ENCODE peak calls at places on chromosomes 1 and 21, in seven cellular contexts. Q, P, N, C, G, Z and L are unnamed samples.

GRCh38 chr1:198088360-198089071 is 68.3 kb upstream of the NEK7 start:
- DNase-seq in Q (peak; percentile 76), P (peak; percentile 65), N (no peak), C (peak; percentile 29), G (no peak), Z (no peak), L (peak; percentile 85)

GRCh38 chr1:101108123-101108522 is 82.5 kb upstream of the DPH5 start:
- DNase-seq in Q (no peak), P (no peak), N (no peak), C (no peak), G (no peak), Z (no peak), L (no peak)

GRCh38 chr1:234707641-234708040 is 97.7 kb upstream of the IRF2BP2 start:
- DNase-seq in Q (peak; percentile 41), P (no peak), N (no peak), C (no peak), G (no peak), Z (no peak), L (peak; percentile 66)

GRCh38 chr21:37412603-37413360 is 46.2 kb downstream of the DYRK1A start:
- DNase-seq in Q (peak; percentile 30), P (no peak), N (no peak), C (no peak), G (no peak), Z (no peak), L (peak; percentile 65)

GRCh38 chr1:245863566-245864184 is 643.4 kb downstream of the SMYD3 start:
- DNase-seq in Q (no peak), P (no peak), N (no peak), C (no peak), G (no peak), Z (no peak), L (no peak)

GRCh38 chr1:3063379-3064295 is 5.4 kb upstream of the PRDM16 start:
- DNase-seq in Q (no peak), P (peak; percentile 48), N (no peak), C (no peak), G (no peak), Z (no peak), L (no peak)

GRCh38 chr21:37281993-37282392 is 14.9 kb upstream of the VPS26C start:
- DNase-seq in Q (no peak), P (peak; percentile 52), N (no peak), C (no peak), G (no peak), Z (no peak), L (no peak)

GRCh38 chr1:53367503-53368313 is 39.8 kb upstream of the LRP8 start:
- DNase-seq in Q (no peak), P (no peak), N (no peak), C (no peak), G (no peak), Z (no peak), L (no peak)

GRCh38 chr1:88983791-88984552 is 8.5 kb downstream of the KYAT3 start:
- DNase-seq in Q (peak; percentile 63), P (peak; percentile 82), N (no peak), C (peak; percentile 49), G (no peak), Z (no peak), L (peak; percentile 72)

GRCh38 chr1:15064217-15064929 is 89.2 kb upstream of the TMEM51 start:
- DNase-seq in Q (no peak), P (no peak), N (no peak), C (no peak), G (no peak), Z (no peak), L (no peak)

GRCh38 chr1:1236176-1236763 is 4.2 kb downstream of the B3GALT6 start:
- DNase-seq in Q (no peak), P (no peak), N (no peak), C (no peak), G (no peak), Z (no peak), L (no peak)

GRCh38 chr1:47537966-47538365 is 100.1 kb downstream of the FOXD2 start:
- DNase-seq in Q (no peak), P (no peak), N (no peak), C (no peak), G (no peak), Z (no peak), L (no peak)
- H3K4me3 ChIP-seq in Q (no peak overlapping the region), P (no peak overlapping the region), N (no peak overlapping the region), C (no peak overlapping the region), G (no peak overlapping the region), Z (no peak overlapping the region), L (no peak overlapping the region)

DNA sequence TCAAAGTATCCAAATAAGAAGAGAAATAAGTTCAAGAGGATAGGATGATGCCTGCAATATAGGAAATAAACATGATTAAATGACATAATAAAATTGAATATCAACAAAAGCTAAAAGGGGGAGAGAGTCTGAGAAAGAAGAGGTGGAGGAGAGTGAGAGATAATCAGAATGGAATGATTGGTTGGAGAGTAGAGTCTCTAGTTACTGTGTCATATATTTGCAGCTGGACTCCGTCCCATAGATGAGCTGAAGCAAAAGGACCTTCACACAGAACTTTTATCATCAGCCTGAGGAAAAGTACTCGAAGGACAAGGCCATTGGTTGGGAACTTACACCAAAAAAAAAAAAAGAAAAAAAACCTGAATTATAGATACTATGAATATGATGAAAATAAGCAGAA is 22.8 kb upstream of the S100A2 start:
- DNase-seq in Q (no peak), P (no peak), N (no peak), C (no peak), G (no peak), Z (no peak), L (no peak)
- TF ChIP-seq CTCF in Q (no peak), P (no peak), N (no peak), C (no peak), G (no peak), Z (no peak), L (no peak)

DNA sequence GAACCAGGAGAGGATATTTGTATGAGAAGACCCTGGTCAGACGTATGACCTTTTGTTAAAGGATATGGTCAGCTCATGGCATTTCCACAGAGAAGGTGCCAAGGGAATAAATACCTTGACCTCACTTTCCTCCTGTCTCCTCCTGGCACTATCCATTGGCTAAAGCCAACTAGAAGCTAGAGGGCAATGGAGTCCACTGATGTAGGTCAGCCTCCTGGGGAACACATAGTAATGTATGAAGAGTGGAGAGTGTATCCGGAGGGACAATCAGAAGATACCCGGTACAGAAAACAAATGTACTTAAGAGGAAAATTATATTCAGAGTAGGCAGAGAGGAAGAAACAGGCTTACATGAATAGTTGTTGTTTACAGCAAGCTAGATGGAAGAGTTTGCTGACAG is 698 bp upstream of the NTMT2 start:
- DNase-seq in Q (no peak), P (no peak), N (no peak), C (no peak), G (no peak), Z (no peak), L (no peak)
- H3K4me3 ChIP-seq in Q (no peak overlapping the region), P (no peak overlapping the region), N (no peak overlapping the region), C (no peak overlapping the region), G (no peak overlapping the region), Z (no peak overlapping the region), L (no peak overlapping the region)

GRCh38 chr1:193058529-193059281 is 455 bp downstream of the UCHL5 start:
- DNase-seq in Q (peak; percentile 52), P (peak; percentile 58), N (peak; percentile 23), C (peak; percentile 42), G (no peak), Z (peak; percentile 18), L (peak; percentile 48)

GRCh38 chr1:193062698-193063463 is 3.5 kb downstream of the RO60 start:
- DNase-seq in Q (no peak), P (no peak), N (no peak), C (no peak), G (no peak), Z (no peak), L (no peak)

GRCh38 chr1:193054169-193054675 is 4.9 kb downstream of the UCHL5 start:
- DNase-seq in Q (no peak), P (no peak), N (no peak), C (no peak), G (no peak), Z (no peak), L (no peak)

GRCh38 chr1:193060938-193061337 is 1.5 kb downstream of the RO60 start:
- DNase-seq in Q (peak; percentile 7), P (no peak), N (no peak), C (no peak), G (no peak), Z (no peak), L (peak; percentile 26)

DNA sequence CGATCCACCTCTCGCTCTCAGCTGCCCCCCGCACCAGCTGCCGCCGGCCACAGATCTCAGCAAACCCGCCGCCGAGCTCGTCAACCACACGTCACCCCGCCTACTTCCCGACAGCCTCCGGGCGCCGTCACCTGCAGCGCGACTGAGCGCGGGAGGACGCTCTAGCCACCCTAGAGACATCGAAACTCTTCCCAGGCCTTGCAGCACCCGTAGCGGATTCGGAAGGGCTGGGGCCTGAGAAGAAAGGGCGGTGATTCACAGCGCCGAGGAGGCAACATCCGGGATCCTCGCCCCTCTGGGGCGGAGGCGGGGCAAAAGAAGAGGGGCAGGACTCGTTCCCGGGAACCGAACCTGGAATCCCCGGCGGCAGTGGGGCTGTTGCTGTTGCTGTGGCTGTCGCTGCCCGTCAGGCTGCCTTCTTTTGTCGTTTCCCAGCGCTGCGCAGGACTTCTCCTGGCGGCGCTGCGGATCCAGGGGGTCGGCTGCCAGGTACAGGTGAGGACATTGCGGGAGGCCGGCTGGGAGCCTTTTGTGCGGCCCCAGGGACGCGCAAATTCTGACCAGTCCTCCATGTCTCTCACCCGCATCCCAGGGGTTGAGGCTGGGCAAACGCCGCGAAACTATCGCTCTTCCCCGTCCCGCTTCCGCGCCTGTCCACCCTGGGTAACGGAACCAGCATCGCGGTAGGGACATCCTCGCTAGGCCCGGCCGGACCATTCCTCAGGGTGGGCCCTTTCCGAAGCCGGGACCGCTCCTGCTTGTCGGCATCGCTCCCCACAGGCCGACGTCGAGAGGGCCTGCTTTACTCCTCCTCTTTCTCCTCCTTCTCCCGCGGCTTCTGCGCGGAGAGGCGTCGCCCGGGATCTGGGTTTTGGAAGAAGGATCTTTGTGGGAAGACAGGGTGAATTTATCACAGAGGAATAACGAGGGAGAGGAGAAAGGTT is at the start of the genes RO60 and UCHL5:
- DNase-seq in Q (peak; percentile 99), P (peak; percentile 98), N (peak; percentile 96), C (peak; percentile 99), G (peak; percentile 98), Z (peak; percentile 95), L (peak; percentile 96)
- TF ChIP-seq CTCF in Q (no peak), P (no peak), N (no peak), C (no peak), G (no peak), Z (no peak), L (peak; percentile 1)

DNA sequence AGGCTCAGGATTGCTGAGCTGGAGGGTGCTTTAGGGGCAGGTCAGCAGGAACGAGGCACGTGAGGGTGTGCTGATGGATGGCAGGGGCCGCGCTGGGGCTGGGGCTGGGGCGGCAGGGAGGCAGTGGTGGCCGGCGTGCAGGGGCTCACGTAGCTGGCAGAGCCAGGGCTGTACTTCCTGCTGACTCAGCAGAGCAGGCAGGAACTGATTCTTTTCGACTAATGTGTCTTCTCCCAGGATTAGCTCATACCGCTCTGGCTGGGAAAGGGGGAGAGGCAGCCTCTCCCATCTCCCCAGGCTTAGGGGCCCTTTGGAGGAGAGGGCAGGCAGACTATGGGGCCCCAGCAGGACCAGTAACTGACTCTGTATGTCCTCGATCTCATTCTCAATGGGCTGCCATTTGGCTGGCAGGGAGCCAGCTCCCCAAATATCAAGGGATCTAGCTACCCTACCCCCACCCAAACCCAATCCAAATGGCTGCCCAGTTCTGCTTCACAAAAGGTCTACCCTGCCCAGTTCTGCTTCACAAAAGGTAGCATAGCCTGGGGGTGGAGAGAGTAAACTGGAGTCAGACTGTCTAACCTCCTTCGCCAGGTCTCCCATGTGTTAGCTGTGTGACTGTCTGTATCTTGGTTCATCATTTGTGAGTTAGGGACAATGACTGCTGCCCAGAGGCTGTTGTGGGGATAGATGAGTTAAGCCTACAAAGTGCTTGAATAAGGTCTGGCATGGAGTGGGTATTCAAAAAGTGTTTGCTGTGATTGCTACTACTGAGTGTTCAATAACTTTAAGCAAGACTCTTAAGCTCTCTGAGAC is 100.1 kb upstream of the SLC2A1 start:
- DNase-seq in Q (peak; percentile 62), P (peak; percentile 26), N (no peak), C (no peak), G (no peak), Z (no peak), L (peak; percentile 34)
- H3K4me3 ChIP-seq in Q (no peak overlapping the region), P (no peak overlapping the region), N (no peak overlapping the region), C (no peak overlapping the region), G (no peak overlapping the region), Z (no peak overlapping the region), L (no peak overlapping the region)